ENCODE peak calls at places on chromosomes 7 and 10, in six cellular contexts. One of them, this sample, is unnamed.

GRCh38 chr7:12567015-12567414 is 3.5 kb upstream of the SCIN start:
- DNase-seq in NCI-H748 treated with DMSO at 0.1 percent for 48 hours: no peak
- DNase-seq in fibroblast of lung: no peak
- DNase-seq in HFFc6: no peak
- DNase-seq in uterus: no peak
- DNase-seq in activated T-cell treated with anti-CD3 and anti-CD28 coated beads, Interleukin-2, amount 50 U/mL, for 4 hours: no peak
- DNase-seq in this sample: no peak

GRCh38 chr10:12774219-12774894 is 227.2 kb downstream of the CCDC3 start:
- DNase-seq in NCI-H748 treated with DMSO at 0.1 percent for 48 hours: no peak
- DNase-seq in fibroblast of lung: no peak
- DNase-seq in HFFc6: no peak
- DNase-seq in uterus: no peak
- DNase-seq in activated T-cell treated with anti-CD3 and anti-CD28 coated beads, Interleukin-2, amount 50 U/mL, for 4 hours: no peak
- DNase-seq in this sample: peak

GRCh38 chr10:17729630-17730029 is 22.4 kb upstream of the TMEM236 start:
- DNase-seq in NCI-H748 treated with DMSO at 0.1 percent for 48 hours: no peak
- DNase-seq in fibroblast of lung: no peak
- DNase-seq in HFFc6: no peak
- DNase-seq in uterus: no peak
- DNase-seq in activated T-cell treated with anti-CD3 and anti-CD28 coated beads, Interleukin-2, amount 50 U/mL, for 4 hours: no peak
- DNase-seq in this sample: no peak

GRCh38 chr10:35433851-35434426 is 97.6 kb downstream of the CCNY start:
- DNase-seq in NCI-H748 treated with DMSO at 0.1 percent for 48 hours: peak
- DNase-seq in fibroblast of lung: peak
- DNase-seq in HFFc6: peak
- DNase-seq in uterus: no peak
- DNase-seq in activated T-cell treated with anti-CD3 and anti-CD28 coated beads, Interleukin-2, amount 50 U/mL, for 4 hours: no peak
- DNase-seq in this sample: no peak

GRCh38 chr10:49187044-49187484 is 1.1 kb downstream of the TMEM273 start:
- DNase-seq in NCI-H748 treated with DMSO at 0.1 percent for 48 hours: no peak
- DNase-seq in fibroblast of lung: no peak
- DNase-seq in HFFc6: no peak
- DNase-seq in uterus: no peak
- DNase-seq in activated T-cell treated with anti-CD3 and anti-CD28 coated beads, Interleukin-2, amount 50 U/mL, for 4 hours: no peak
- DNase-seq in this sample: no peak

GRCh38 chr7:80136276-80137045 is 1.8 kb downstream of the GNAI1 start:
- DNase-seq in NCI-H748 treated with DMSO at 0.1 percent for 48 hours: peak
- DNase-seq in fibroblast of lung: peak
- DNase-seq in HFFc6: peak
- DNase-seq in uterus: no peak
- DNase-seq in activated T-cell treated with anti-CD3 and anti-CD28 coated beads, Interleukin-2, amount 50 U/mL, for 4 hours: no peak
- DNase-seq in this sample: no peak

GRCh38 chr10:62772186-62772950 is 32.2 kb upstream of the ADO start:
- DNase-seq in NCI-H748 treated with DMSO at 0.1 percent for 48 hours: no peak
- DNase-seq in fibroblast of lung: peak
- DNase-seq in HFFc6: no peak
- DNase-seq in uterus: no peak
- DNase-seq in activated T-cell treated with anti-CD3 and anti-CD28 coated beads, Interleukin-2, amount 50 U/mL, for 4 hours: no peak
- DNase-seq in this sample: no peak

GRCh38 chr7:104926189-104926904 is 87.7 kb upstream of the KMT2E start:
- DNase-seq in NCI-H748 treated with DMSO at 0.1 percent for 48 hours: no peak
- DNase-seq in fibroblast of lung: no peak
- DNase-seq in HFFc6: no peak
- DNase-seq in uterus: no peak
- DNase-seq in activated T-cell treated with anti-CD3 and anti-CD28 coated beads, Interleukin-2, amount 50 U/mL, for 4 hours: no peak
- DNase-seq in this sample: no peak

GRCh38 chr10:24383681-24384106 is 174.8 kb downstream of the KIAA1217 start:
- DNase-seq in NCI-H748 treated with DMSO at 0.1 percent for 48 hours: peak
- DNase-seq in fibroblast of lung: peak
- DNase-seq in HFFc6: peak
- DNase-seq in uterus: peak
- DNase-seq in activated T-cell treated with anti-CD3 and anti-CD28 coated beads, Interleukin-2, amount 50 U/mL, for 4 hours: no peak
- DNase-seq in this sample: peak

GRCh38 chr10:88810196-88810961 is 7.8 kb downstream of the LIPM start:
- DNase-seq in NCI-H748 treated with DMSO at 0.1 percent for 48 hours: peak
- DNase-seq in fibroblast of lung: peak
- DNase-seq in HFFc6: peak
- DNase-seq in uterus: no peak
- DNase-seq in activated T-cell treated with anti-CD3 and anti-CD28 coated beads, Interleukin-2, amount 50 U/mL, for 4 hours: peak
- DNase-seq in this sample: peak

GRCh38 chr10:132335189-132336063 is 3.4 kb downstream of the LRRC27 start:
- DNase-seq in NCI-H748 treated with DMSO at 0.1 percent for 48 hours: no peak
- DNase-seq in fibroblast of lung: no peak
- DNase-seq in HFFc6: no peak
- DNase-seq in uterus: no peak
- DNase-seq in activated T-cell treated with anti-CD3 and anti-CD28 coated beads, Interleukin-2, amount 50 U/mL, for 4 hours: no peak
- DNase-seq in this sample: peak

GRCh38 chr7:41993173-41993867 is 243.7 kb downstream of the GLI3 start:
- DNase-seq in NCI-H748 treated with DMSO at 0.1 percent for 48 hours: no peak
- DNase-seq in fibroblast of lung: peak
- DNase-seq in HFFc6: no peak
- DNase-seq in uterus: no peak
- DNase-seq in activated T-cell treated with anti-CD3 and anti-CD28 coated beads, Interleukin-2, amount 50 U/mL, for 4 hours: no peak
- DNase-seq in this sample: no peak

GRCh38 chr7:83153419-83153818 is 9.3 kb downstream of the PCLO start:
- DNase-seq in NCI-H748 treated with DMSO at 0.1 percent for 48 hours: no peak
- DNase-seq in fibroblast of lung: no peak
- DNase-seq in HFFc6: no peak
- DNase-seq in uterus: no peak
- DNase-seq in activated T-cell treated with anti-CD3 and anti-CD28 coated beads, Interleukin-2, amount 50 U/mL, for 4 hours: no peak
- DNase-seq in this sample: no peak

GRCh38 chr10:83076443-83076842 is 1062.9 kb upstream of the GHITM start:
- DNase-seq in NCI-H748 treated with DMSO at 0.1 percent for 48 hours: no peak
- DNase-seq in fibroblast of lung: no peak
- DNase-seq in HFFc6: no peak
- DNase-seq in uterus: no peak
- DNase-seq in activated T-cell treated with anti-CD3 and anti-CD28 coated beads, Interleukin-2, amount 50 U/mL, for 4 hours: no peak
- DNase-seq in this sample: no peak

GRCh38 chr10:18312385-18313145 is 172.3 kb downstream of the CACNB2 start:
- DNase-seq in NCI-H748 treated with DMSO at 0.1 percent for 48 hours: peak
- DNase-seq in fibroblast of lung: peak
- DNase-seq in HFFc6: peak
- DNase-seq in uterus: no peak
- DNase-seq in activated T-cell treated with anti-CD3 and anti-CD28 coated beads, Interleukin-2, amount 50 U/mL, for 4 hours: no peak
- DNase-seq in this sample: peak

GRCh38 chr10:13945760-13946460 is 359.1 kb downstream of the PRPF18 start:
- DNase-seq in NCI-H748 treated with DMSO at 0.1 percent for 48 hours: no peak
- DNase-seq in fibroblast of lung: peak
- DNase-seq in HFFc6: peak
- DNase-seq in uterus: no peak
- DNase-seq in activated T-cell treated with anti-CD3 and anti-CD28 coated beads, Interleukin-2, amount 50 U/mL, for 4 hours: no peak
- DNase-seq in this sample: peak

GRCh38 chr10:96236090-96236478 is 35.3 kb downstream of the BLNK start:
- DNase-seq in NCI-H748 treated with DMSO at 0.1 percent for 48 hours: no peak
- DNase-seq in fibroblast of lung: no peak
- DNase-seq in HFFc6: no peak
- DNase-seq in uterus: no peak
- DNase-seq in activated T-cell treated with anti-CD3 and anti-CD28 coated beads, Interleukin-2, amount 50 U/mL, for 4 hours: no peak
- DNase-seq in this sample: no peak

GRCh38 chr10:71971769-71972555 is 7.8 kb downstream of the CHST3 start:
- DNase-seq in NCI-H748 treated with DMSO at 0.1 percent for 48 hours: no peak
- DNase-seq in fibroblast of lung: no peak
- DNase-seq in HFFc6: no peak
- DNase-seq in uterus: no peak
- DNase-seq in activated T-cell treated with anti-CD3 and anti-CD28 coated beads, Interleukin-2, amount 50 U/mL, for 4 hours: no peak
- DNase-seq in this sample: no peak

GRCh38 chr10:7703140-7703539 is at the start of gene ITIH2:
- DNase-seq in NCI-H748 treated with DMSO at 0.1 percent for 48 hours: no peak
- DNase-seq in fibroblast of lung: no peak
- DNase-seq in HFFc6: no peak
- DNase-seq in uterus: no peak
- DNase-seq in activated T-cell treated with anti-CD3 and anti-CD28 coated beads, Interleukin-2, amount 50 U/mL, for 4 hours: no peak
- DNase-seq in this sample: no peak

GRCh38 chr7:100159099-100159623 is 638 bp upstream of the TRAPPC14 start:
- DNase-seq in NCI-H748 treated with DMSO at 0.1 percent for 48 hours: no peak
- DNase-seq in fibroblast of lung: no peak
- DNase-seq in HFFc6: no peak
- DNase-seq in uterus: no peak
- DNase-seq in activated T-cell treated with anti-CD3 and anti-CD28 coated beads, Interleukin-2, amount 50 U/mL, for 4 hours: no peak
- DNase-seq in this sample: no peak